ENCODE peak calls at places on chromosome 4, in four cellular contexts. Y, L, C and J are unnamed samples.

GRCh38 chr4:10917475-10918103 is 233.0 kb upstream of the CLNK start:
- DNase-seq in Y (no peak), L (no peak), C (no peak), J (no peak)

GRCh38 chr4:31461425-31461824 is 741.3 kb downstream of the PCDH7 start:
- DNase-seq in Y (peak), L (no peak), C (no peak), J (no peak)

GRCh38 chr4:25892796-25893195 is 21.2 kb upstream of the SMIM20 start:
- DNase-seq in Y (no peak), L (no peak), C (no peak), J (no peak)

GRCh38 chr4:5004496-5004895 is 14.8 kb downstream of the CYTL1 start:
- DNase-seq in Y (no peak), L (no peak), C (no peak), J (no peak)

GRCh38 chr4:40564815-40565505 is 64.7 kb downstream of the RBM47 start:
- DNase-seq in Y (no peak), L (no peak), C (no peak), J (no peak)

GRCh38 chr4:47031011-47031678 is at the start of gene GABRB1:
- DNase-seq in Y (peak), L (no peak), C (peak), J (peak)

GRCh38 chr4:143313996-143314395 is 22.7 kb upstream of the GAB1 start:
- DNase-seq in Y (no peak), L (no peak), C (no peak), J (no peak)

GRCh38 chr4:182564966-182565365 is 321.8 kb downstream of the TENM3 start:
- DNase-seq in Y (no peak), L (no peak), C (no peak), J (no peak)

GRCh38 chr4:20490734-20491133 is 209.5 kb upstream of the PACRGL start:
- DNase-seq in Y (no peak), L (no peak), C (no peak), J (no peak)

GRCh38 chr4:48275247-48275646 is 5.6 kb upstream of the TEC start:
- DNase-seq in Y (peak), L (peak), C (no peak), J (no peak)

GRCh38 chr4:111323496-111323895 is 700.6 kb upstream of the PITX2 start:
- DNase-seq in Y (no peak), L (no peak), C (no peak), J (no peak)

GRCh38 chr4:55512077-55512476 is 34.6 kb downstream of the CLOCK start:
- DNase-seq in Y (no peak), L (no peak), C (no peak), J (no peak)

DNA sequence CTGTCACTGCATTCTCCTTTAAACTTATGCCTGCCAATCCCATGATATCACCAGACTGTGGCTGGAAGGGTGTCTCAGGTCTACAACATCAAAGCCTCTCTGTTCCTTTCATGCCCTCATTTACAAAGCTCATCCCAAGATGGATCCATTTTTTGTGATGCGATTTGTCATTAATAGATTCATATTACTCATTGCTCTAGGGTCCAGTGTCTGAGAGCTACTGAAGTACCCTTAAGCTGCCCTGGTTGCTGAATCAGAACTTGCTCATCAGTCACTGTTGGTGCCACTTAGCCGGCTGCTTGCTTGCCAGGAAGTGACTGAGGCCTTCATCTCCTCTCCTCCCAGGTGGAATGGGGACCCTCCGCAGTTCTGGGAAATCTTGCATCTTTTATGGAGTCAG is 395.5 kb upstream of the BOD1L1 start:
- DNase-seq in Y (peak), L (no peak), C (no peak), J (no peak)
- TF ChIP-seq PHF8 in Y (no peak), L (no peak), C (no peak), J (no peak)

GRCh38 chr4:114690571-114690970 is 92.0 kb downstream of the UGT8 start:
- DNase-seq in Y (no peak), L (no peak), C (no peak), J (no peak)
- TF ChIP-seq PHF8 in Y (no peak), L (no peak), C (no peak), J (no peak)

GRCh38 chr4:118352843-118353373 is at the start of gene PRSS12:
- DNase-seq in Y (peak), L (peak), C (peak), J (peak)
- TF ChIP-seq PHF8 in Y (no peak), L (no peak), C (no peak), J (peak)

DNA sequence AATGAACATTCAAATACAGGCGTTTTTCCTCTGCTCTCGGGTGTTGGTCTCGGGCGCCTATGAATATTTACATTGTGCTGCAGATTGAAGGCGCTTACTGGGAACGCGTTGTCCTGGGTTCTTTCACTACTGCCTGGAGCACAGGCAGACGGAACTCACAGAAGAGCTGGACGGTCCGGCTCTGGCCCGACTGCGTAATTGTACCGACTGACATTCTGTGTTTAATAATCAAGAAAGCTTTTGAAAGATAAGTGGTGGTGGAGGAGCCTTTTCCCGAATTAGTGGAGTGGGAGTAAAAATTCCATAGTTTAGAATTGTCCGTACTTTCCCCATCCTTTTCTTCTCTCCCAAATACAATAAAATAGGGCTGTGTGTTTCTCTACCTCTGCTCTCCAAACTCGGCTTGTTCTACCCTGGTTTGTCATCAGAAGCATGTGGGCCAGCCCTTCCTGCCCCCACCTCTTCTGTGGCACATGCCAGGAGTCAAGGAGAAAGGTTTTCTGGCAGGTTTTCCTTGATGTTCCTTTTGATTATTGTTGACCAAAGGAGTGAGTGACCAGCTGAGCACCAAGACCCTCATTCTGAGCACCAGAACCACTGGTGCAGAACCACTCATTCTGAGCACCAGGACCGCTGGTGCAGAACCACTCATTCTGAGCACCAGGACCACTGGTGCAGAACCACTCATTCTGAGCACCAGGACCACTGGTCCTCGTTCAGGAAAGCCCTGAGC is 2.3 kb downstream of the FHDC1 start:
- DNase-seq in Y (no peak), L (no peak), C (no peak), J (no peak)
- TF ChIP-seq PHF8 in Y (no peak), L (no peak), C (no peak), J (no peak)

GRCh38 chr4:122788935-122789334 is 37.7 kb upstream of the FGF2 start:
- DNase-seq in Y (no peak), L (no peak), C (no peak), J (no peak)
- TF ChIP-seq PHF8 in Y (no peak), L (no peak), C (no peak), J (no peak)

GRCh38 chr4:16609170-16609758 is 289.2 kb downstream of the LDB2 start:
- DNase-seq in Y (no peak), L (no peak), C (no peak), J (no peak)

GRCh38 chr4:16608611-16609125 is 289.8 kb downstream of the LDB2 start:
- DNase-seq in Y (no peak), L (no peak), C (no peak), J (no peak)

GRCh38 chr4:16607241-16607640 is 291.2 kb downstream of the LDB2 start:
- DNase-seq in Y (no peak), L (no peak), C (no peak), J (no peak)

GRCh38 chr4:16608123-16608522 is 290.3 kb downstream of the LDB2 start:
- DNase-seq in Y (no peak), L (no peak), C (no peak), J (no peak)

GRCh38 chr4:16607693-16608092 is 290.8 kb downstream of the LDB2 start:
- DNase-seq in Y (no peak), L (no peak), C (no peak), J (no peak)
- TF ChIP-seq PHF8 in Y (no peak), L (no peak), C (no peak), J (no peak)

DNA sequence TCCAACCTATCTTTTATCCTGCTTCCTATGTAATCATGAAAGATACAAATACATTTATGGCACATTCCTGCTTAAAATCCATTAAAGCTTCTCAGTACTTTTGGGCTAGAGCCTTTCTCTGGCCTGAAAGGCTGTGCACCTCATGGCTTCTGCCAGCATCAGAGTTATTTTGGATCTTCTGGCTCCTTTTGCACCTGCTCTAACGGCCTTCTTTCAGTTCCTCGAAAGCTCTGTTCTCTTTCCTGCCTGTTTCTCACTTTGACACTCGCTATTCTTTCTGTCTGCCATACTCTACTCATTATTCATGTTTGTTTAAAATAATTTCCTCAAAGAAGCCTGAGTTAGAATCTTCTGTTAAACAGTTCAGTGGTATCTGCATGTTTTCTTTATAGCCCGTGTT is 86.0 kb downstream of the LRP2BP start:
- DNase-seq in Y (no peak), L (no peak), C (no peak), J (no peak)
- TF ChIP-seq PHF8 in Y (no peak), L (no peak), C (no peak), J (no peak)